ENCODE peak calls at places on chromosomes 7 and 10, in eight cellular contexts. U is activated naive CD4-positive, alpha-beta T cell; T is cardiac fibroblast; B is sciatic nerve; W is cardiac muscle cell; L is thoracic aorta; E is substantia nigra; Y is right atrium auricular region. I is an unnamed sample.

GRCh38 chr7:47970750-47971149 is 8.7 kb downstream of the HUS1 start:
- DNase-seq in W (no peak), T (no peak), B (no peak), E (no peak), L (no peak), Y (no peak), U (no peak), I (no peak)

GRCh38 chr7:69677054-69677847 is 79.0 kb downstream of the AUTS2 start:
- DNase-seq in W (no peak), U (no peak), B (no peak), L (no peak), T (no peak), E (no peak), Y (no peak), I (no peak)

GRCh38 chr7:134920026-134920758 is 66.1 kb upstream of the AGBL3 start:
- DNase-seq in Y (no peak), L (no peak), W (peak), U (no peak), E (no peak), B (no peak), T (peak), I (no peak)

GRCh38 chr10:133209117-133209516 is 20.9 kb upstream of the UTF1 start:
- DNase-seq in L (no peak), U (no peak), B (no peak), W (no peak), E (no peak), Y (no peak), T (no peak), I (no peak)

GRCh38 chr7:54813398-54813797 is 54.4 kb upstream of the SEC61G start:
- DNase-seq in E (no peak), W (no peak), Y (no peak), L (no peak), U (no peak), B (no peak), T (no peak), I (no peak)

GRCh38 chr10:78535716-78536218 is 502.1 kb downstream of the RPS24 start:
- DNase-seq in W (no peak), E (no peak), T (no peak), L (no peak), B (no peak), Y (no peak), U (no peak), I (no peak)

GRCh38 chr10:26860026-26860541 is 674 bp downstream of the ABI1 start:
- DNase-seq in B (peak), Y (peak), T (peak), U (no peak), L (peak), E (peak), W (peak), I (peak)

GRCh38 chr7:34354906-34355305 is 303.1 kb upstream of the NPSR1 start:
- DNase-seq in E (no peak), W (peak), Y (no peak), B (no peak), U (no peak), T (peak), L (no peak), I (no peak)

GRCh38 chr7:48193421-48193820 is 22.2 kb downstream of the ABCA13 start:
- DNase-seq in L (no peak), B (no peak), E (no peak), Y (no peak), U (no peak), T (no peak), W (no peak), I (no peak)

GRCh38 chr7:136000288-136000913 is 23.2 kb upstream of the MTPN start:
- DNase-seq in T (peak), E (no peak), W (peak), L (no peak), U (no peak), Y (no peak), B (no peak), I (no peak)

GRCh38 chr7:121041516-121042148 is 53.1 kb downstream of the CPED1 start:
- DNase-seq in U (no peak), B (no peak), W (no peak), Y (no peak), T (peak), L (no peak), E (no peak), I (no peak)

GRCh38 chr10:124074471-124075109 is 18.8 kb downstream of the CHST15 start:
- DNase-seq in L (no peak), W (no peak), E (no peak), U (no peak), B (no peak), Y (no peak), T (no peak), I (no peak)

GRCh38 chr7:22393825-22394458 is 37.0 kb upstream of the RAPGEF5 start:
- DNase-seq in Y (no peak), T (peak), L (no peak), W (peak), E (no peak), U (no peak), B (no peak), I (no peak)

GRCh38 chr10:71429929-71430328 is 33.2 kb downstream of the CDH23 start:
- DNase-seq in E (no peak), W (no peak), B (peak), L (no peak), Y (no peak), U (no peak), T (no peak), I (peak)

GRCh38 chr10:88981435-88981834 is 9.2 kb upstream of the FAS start:
- DNase-seq in U (no peak), Y (no peak), B (no peak), W (peak), L (no peak), T (no peak), E (no peak), I (no peak)

GRCh38 chr10:104582604-104582951 is 58.5 kb upstream of the SORCS3 start:
- DNase-seq in Y (no peak), B (no peak), T (no peak), E (no peak), L (no peak), W (no peak), U (no peak), I (no peak)

GRCh38 chr10:104304927-104305326 is 33.3 kb downstream of the ITPRIP start:
- DNase-seq in L (no peak), W (no peak), U (no peak), Y (no peak), T (peak), E (no peak), B (no peak), I (no peak)

GRCh38 chr10:62166331-62167154 is 102.1 kb downstream of the RTKN2 start:
- DNase-seq in W (peak), B (no peak), Y (no peak), U (no peak), T (no peak), L (no peak), E (no peak), I (no peak)

GRCh38 chr7:107725138-107725740 is 18.7 kb upstream of the CBLL1 start:
- DNase-seq in B (peak), U (no peak), Y (no peak), W (peak), L (no peak), E (no peak), T (peak), I (no peak)

GRCh38 chr7:143391462-143392404 is 10.6 kb downstream of the ZYX start:
- DNase-seq in T (peak), B (peak), L (peak), Y (peak), E (no peak), W (peak), U (no peak), I (no peak)

GRCh38 chr10:31320598-31321211 is 1.7 kb downstream of the ZEB1 start:
- DNase-seq in W (peak), B (peak), L (no peak), E (peak), T (peak), Y (peak), U (no peak), I (no peak)

GRCh38 chr10:73401636-73402035 is 12.2 kb downstream of the ANXA7 start:
- DNase-seq in W (no peak), T (no peak), L (no peak), E (no peak), B (no peak), U (no peak), Y (no peak), I (no peak)

GRCh38 chr10:30028006-30028441 is 31.4 kb downstream of the JCAD start:
- DNase-seq in W (peak), U (no peak), Y (peak), L (no peak), T (no peak), B (peak), E (no peak), I (no peak)

GRCh38 chr10:130737622-130738021 is 573.9 kb downstream of the TCERG1L start:
- DNase-seq in T (peak), Y (no peak), W (peak), L (no peak), B (peak), U (no peak), E (no peak), I (no peak)

GRCh38 chr10:7035111-7035761 is 375.6 kb downstream of the SFMBT2 start:
- DNase-seq in B (no peak), E (no peak), Y (no peak), T (no peak), W (no peak), L (no peak), U (no peak), I (no peak)

GRCh38 chr7:67251986-67252558 is 255.4 kb downstream of the TYW1 start:
- DNase-seq in Y (no peak), T (no peak), E (no peak), L (no peak), U (no peak), W (no peak), B (no peak), I (no peak)

I was measured in osteocyte.